ENCODE peak calls at places on chromosomes 4 and X, in four cellular contexts. N is astrocyte of the spinal cord, R is endodermal cell, Y is MCF 10A. X is an unnamed sample.

GRCh38 chr4:4248885-4249203 is 821 bp upstream of the TMEM128 start:
- DNase-seq in R (no peak), N (no peak), Y (no peak), X (no peak)

GRCh38 chr4:88937081-88937480 is 119.9 kb downstream of the FAM13A start:
- DNase-seq in N (peak), Y (no peak), R (no peak), X (no peak)

GRCh38 chrX:134431894-134432293 is 28.1 kb upstream of the HPRT1 start:
- DNase-seq in R (no peak), N (peak), Y (peak), X (no peak)

GRCh38 chrX:13165747-13166146 is 121.3 kb upstream of the FAM9C start:
- DNase-seq in N (no peak), R (no peak), Y (no peak), X (no peak)

GRCh38 chrX:264634-265455 is 16.3 kb upstream of the PLCXD1 start:
- DNase-seq in R (no peak), N (no peak), Y (peak), X (no peak)

GRCh38 chrX:11566158-11566557 is 99.6 kb downstream of the ARHGAP6 start:
- DNase-seq in N (no peak), Y (no peak), R (no peak), X (no peak)

GRCh38 chr4:6024450-6024960 is 6.3 kb upstream of the C4orf50 start:
- DNase-seq in R (no peak), Y (no peak), N (no peak), X (no peak)

GRCh38 chr4:65344278-65344825 is 325.9 kb downstream of the EPHA5 start:
- DNase-seq in Y (no peak), N (peak), R (no peak), X (no peak)

GRCh38 chr4:109640644-109641043 is 62.6 kb downstream of the CASP6 start:
- DNase-seq in N (no peak), R (no peak), Y (no peak), X (no peak)

GRCh38 chr4:106114284-106114683 is 201.7 kb downstream of the TBCK start:
- DNase-seq in R (no peak), N (no peak), Y (peak), X (no peak)

GRCh38 chr4:71230258-71230594 is 108.6 kb upstream of the SLC4A4 start:
- DNase-seq in Y (no peak), R (no peak), N (peak), X (no peak)

GRCh38 chrX:73913580-73913979 is 350.6 kb downstream of the CHIC1 start:
- DNase-seq in R (no peak), Y (peak), N (peak), X (no peak)

GRCh38 chr4:19494958-19495357 is 756.7 kb upstream of the SLIT2 start:
- DNase-seq in R (no peak), Y (no peak), N (peak), X (no peak)

GRCh38 chrX:41127476-41128192 is 42.4 kb downstream of the USP9X start:
- DNase-seq in Y (no peak), N (no peak), R (no peak), X (no peak)

GRCh38 chr4:150237110-150237852 is 159.0 kb downstream of the DCLK2 start:
- DNase-seq in Y (peak), N (peak), R (no peak), X (no peak)

GRCh38 chr4:107931775-107932321 is 499 bp downstream of the CYP2U1 start:
- DNase-seq in N (no peak), R (no peak), Y (no peak), X (peak)

GRCh38 chr4:107937040-107937439 is 5.7 kb downstream of the CYP2U1 start:
- DNase-seq in R (no peak), Y (no peak), N (no peak), X (no peak)

GRCh38 chr4:107935246-107935645 is 3.9 kb downstream of the CYP2U1 start:
- DNase-seq in N (no peak), Y (no peak), R (no peak), X (no peak)

GRCh38 chr4:107930821-107931774 is at the start of gene CYP2U1:
- DNase-seq in N (peak), Y (peak), R (peak), X (peak)
- TF ChIP-seq CTCF in N (no peak), Y (no peak), R (peak), X (no peak)

GRCh38 chr4:48558026-48558425 is 68.0 kb downstream of the ZAR1 start:
- DNase-seq in R (no peak), Y (no peak), N (no peak), X (no peak)

GRCh38 chr4:48556268-48556667 is 66.2 kb downstream of the ZAR1 start:
- DNase-seq in Y (no peak), N (no peak), R (no peak), X (no peak)

GRCh38 chr4:48554606-48555005 is 64.6 kb downstream of the ZAR1 start:
- DNase-seq in Y (no peak), N (no peak), R (no peak), X (no peak)

GRCh38 chr4:48553720-48554119 is 63.7 kb downstream of the ZAR1 start:
- DNase-seq in N (no peak), R (no peak), Y (no peak), X (no peak)

DNA sequence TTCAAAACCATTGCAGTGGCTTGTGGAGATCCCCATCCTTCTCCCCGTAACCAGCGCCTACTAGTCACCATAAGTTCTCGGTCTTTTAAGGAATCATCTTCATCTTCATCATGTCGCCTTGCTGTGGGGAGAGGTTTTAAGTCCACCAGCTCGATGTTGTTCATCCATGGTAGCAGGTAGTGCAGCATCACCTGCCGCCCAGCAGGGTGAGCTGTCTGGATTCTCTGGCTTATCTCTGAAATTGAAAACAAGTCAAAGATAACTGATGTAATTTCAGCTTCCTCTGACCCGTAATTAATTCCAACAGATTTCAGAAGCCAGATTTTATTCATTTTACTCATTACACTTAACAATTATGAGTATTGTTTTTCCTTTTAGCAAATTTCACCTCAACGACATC is 67.4 kb downstream of the ZAR1 start:
- DNase-seq in N (no peak), R (peak), Y (peak), X (no peak)
- TF ChIP-seq CTCF in N (peak), R (peak), Y (peak), X (peak)

DNA sequence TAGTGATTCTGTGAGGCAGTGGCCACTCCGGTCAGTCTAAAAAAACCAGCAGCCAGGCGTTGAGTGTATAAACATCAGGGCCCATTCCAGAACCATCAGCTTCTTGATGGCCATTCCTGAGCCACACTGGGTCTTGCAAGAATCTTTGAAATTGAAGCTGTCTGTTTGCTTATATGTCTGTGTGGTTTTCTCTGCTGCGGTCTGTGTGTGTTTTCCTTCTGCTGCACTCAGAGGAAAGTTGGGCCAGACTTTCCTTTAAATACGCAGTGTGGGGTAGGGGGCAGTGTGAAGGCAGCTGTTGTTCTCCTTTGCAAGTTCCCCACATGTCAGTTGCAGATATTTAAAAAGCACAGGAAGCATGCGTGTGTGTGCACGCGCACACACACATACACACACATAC is 32.2 kb downstream of the CCKAR start:
- DNase-seq in Y (no peak), R (no peak), N (peak), X (no peak)
- TF ChIP-seq CTCF in Y (no peak), R (no peak), N (peak), X (no peak)

GRCh38 chr4:76689079-76689817 is 208.7 kb downstream of the SOWAHB start:
- DNase-seq in Y (peak), R (peak), N (peak), X (peak)
- TF ChIP-seq CTCF in Y (no peak), R (no peak), N (no peak), X (no peak)

GRCh38 chrX:87578978-87579377 is 61.4 kb downstream of the KLHL4 start:
- DNase-seq in N (no peak), R (no peak), Y (no peak), X (no peak)
- TF ChIP-seq CTCF in N (peak), R (peak), Y (no peak), X (no peak)

GRCh38 chr4:60463846-60464502 is 736.2 kb upstream of the ADGRL3 start:
- DNase-seq in N (no peak), Y (peak), R (peak), X (peak)
- TF ChIP-seq CTCF in N (peak), Y (peak), R (peak), X (no peak)

GRCh38 chrX:18354369-18355329 is at the start of gene SCML2:
- DNase-seq in Y (peak), N (peak), R (peak), X (peak)

GRCh38 chrX:18348047-18348446 is 6.4 kb downstream of the SCML2 start:
- DNase-seq in N (no peak), R (no peak), Y (no peak), X (no peak)

GRCh38 chrX:18351774-18352173 is 2.7 kb downstream of the SCML2 start:
- DNase-seq in R (no peak), N (no peak), Y (no peak), X (no peak)

DNA sequence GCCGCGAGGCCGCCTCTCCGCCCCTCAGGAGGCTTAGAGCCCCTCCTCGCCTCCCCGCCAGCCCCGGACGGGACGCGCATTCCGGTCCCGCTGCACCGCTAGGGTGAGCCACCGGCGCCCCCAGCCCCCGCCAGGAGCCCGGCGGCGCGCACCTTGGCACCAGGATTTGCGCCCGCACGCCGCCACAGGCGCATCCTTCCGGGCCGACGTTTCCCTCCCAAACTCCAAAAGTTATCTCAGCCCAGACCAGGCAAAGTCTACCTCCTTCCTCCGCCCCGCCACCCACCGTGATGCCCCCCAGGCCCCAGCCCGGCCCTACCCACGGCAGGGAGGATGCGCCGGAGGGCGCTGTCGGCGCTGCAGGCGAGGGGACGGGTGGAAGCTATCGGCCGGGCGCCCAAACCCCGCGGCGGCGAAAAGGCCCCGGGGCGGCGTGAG is 538 bp downstream of the SCML2 start:
- DNase-seq in R (peak), Y (no peak), N (no peak), X (peak)
- TF ChIP-seq CTCF in R (peak), Y (no peak), N (no peak), X (no peak)

X was measured in endothelial cell.